ENCODE peak calls at places on chromosomes 12 and 14, in nine cellular contexts. A, W, S, I, E, F, H, U and Q are unnamed samples.

GRCh38 chr14:101709962-101710891 is 51.3 kb upstream of the PPP2R5C start:
- DNase-seq in H (no peak), I (no peak), S (peak), W (no peak), A (no peak), U (no peak), F (no peak), E (no peak), Q (no peak)

GRCh38 chr12:85996280-85996679 is 122.2 kb downstream of the NTS start:
- DNase-seq in E (no peak), A (no peak), H (no peak), F (no peak), I (no peak), W (no peak), U (no peak), S (no peak), Q (no peak)

GRCh38 chr14:54211562-54212308 is 185.1 kb upstream of the CDKN3 start:
- DNase-seq in U (no peak), A (no peak), F (peak), I (no peak), E (no peak), W (no peak), H (no peak), S (no peak), Q (peak)

GRCh38 chr12:60689137-60689536 is 1093.3 kb downstream of the SLC16A7 start:
- DNase-seq in H (no peak), I (no peak), A (no peak), W (no peak), S (no peak), E (peak), F (no peak), U (no peak), Q (no peak)

GRCh38 chr12:121765573-121765972 is 27.9 kb downstream of the RHOF start:
- DNase-seq in U (no peak), I (no peak), F (peak), W (no peak), H (no peak), A (no peak), E (no peak), S (no peak), Q (no peak)

GRCh38 chr12:34289431-34290190 is 267.3 kb downstream of the ALG10 start:
- DNase-seq in S (peak), U (no peak), F (no peak), I (no peak), W (no peak), E (no peak), A (no peak), H (no peak), Q (no peak)

GRCh38 chr14:61064210-61064609 is 83.2 kb downstream of the SLC38A6 start:
- DNase-seq in F (no peak), W (no peak), E (peak), S (no peak), A (no peak), I (no peak), H (no peak), U (no peak), Q (no peak)

GRCh38 chr14:88321692-88322504 is 1.2 kb downstream of the KCNK10 start:
- DNase-seq in A (no peak), U (peak), S (no peak), F (no peak), H (no peak), W (no peak), E (no peak), I (no peak), Q (no peak)

GRCh38 chr14:95497561-95498011 is 18.9 kb downstream of the SYNE3 start:
- DNase-seq in H (no peak), A (no peak), F (no peak), S (no peak), E (peak), U (no peak), I (no peak), W (no peak), Q (no peak)